ENCODE peak calls at places on chromosomes 3 and 15, in five cellular contexts. A is GM23338, K is SK-N-MC, J is suprapubic skin, R is spleen. F is an unnamed sample.

GRCh38 chr3:76107935-76108570 is 322.7 kb upstream of the ZNF717 start:
- DNase-seq in A (peak; percentile 70), K (no peak), J (no peak), R (no peak), F (no peak)

GRCh38 chr3:177284383-177284881 is 87.2 kb upstream of the TBL1XR1 start:
- DNase-seq in A (peak; percentile 89), K (peak; percentile 87), J (peak; percentile 73), R (no peak), F (no peak)

GRCh38 chr3:13317596-13318320 is 102.4 kb downstream of the NUP210 start:
- DNase-seq in A (no peak), K (no peak), J (no peak), R (no peak), F (no peak)

GRCh38 chr3:34678580-34678979 is 880.1 kb downstream of the PDCD6IP start:
- DNase-seq in A (no peak), K (no peak), J (no peak), R (no peak), F (no peak)

GRCh38 chr3:196326936-196327335 is 8.9 kb upstream of the DYNLT2B start:
- DNase-seq in A (no peak), K (no peak), J (no peak), R (no peak), F (no peak)

GRCh38 chr15:31352283-31352880 is 25.7 kb downstream of the KLF13 start:
- DNase-seq in A (no peak), K (no peak), J (no peak), R (peak; percentile 84), F (no peak)

GRCh38 chr3:101687142-101687931 is 819 bp upstream of the RPL24 start:
- DNase-seq in A (no peak), K (no peak), J (no peak), R (peak; percentile 85), F (no peak)

GRCh38 chr3:177333535-177334495 is 136.5 kb upstream of the TBL1XR1 start:
- DNase-seq in A (no peak), K (no peak), J (peak; percentile 73), R (no peak), F (no peak)

GRCh38 chr3:8657804-8658311 is 13.3 kb upstream of the SSUH2 start:
- DNase-seq in A (no peak), K (no peak), J (no peak), R (peak; percentile 57), F (no peak)

GRCh38 chr3:124907957-124908356 is 20.8 kb upstream of the ITGB5 start:
- DNase-seq in A (peak; percentile 39), K (no peak), J (no peak), R (no peak), F (no peak)

GRCh38 chr3:64763980-64764379 is 76.2 kb upstream of the ADAMTS9 start:
- DNase-seq in A (peak; percentile 4), K (no peak), J (no peak), R (no peak), F (no peak)

GRCh38 chr3:71018794-71019193 is 564.7 kb downstream of the FOXP1 start:
- DNase-seq in A (no peak), K (no peak), J (no peak), R (no peak), F (no peak)

GRCh38 chr3:13657660-13658435 is 108.9 kb downstream of the FBLN2 start:
- DNase-seq in A (peak; percentile 75), K (no peak), J (no peak), R (peak; percentile 81), F (no peak)

GRCh38 chr3:108100906-108101305 is 10.1 kb upstream of the CD47 start:
- DNase-seq in A (no peak), K (no peak), J (no peak), R (no peak), F (no peak)

GRCh38 chr3:58637509-58637908 is 29.1 kb downstream of the FAM3D start:
- DNase-seq in A (peak; percentile 30), K (no peak), J (no peak), R (no peak), F (no peak)

GRCh38 chr3:9195390-9195789 is 54.1 kb downstream of the SRGAP3 start:
- DNase-seq in A (no peak), K (no peak), J (no peak), R (no peak), F (no peak)

GRCh38 chr15:52678036-52678467 is 1.1 kb downstream of the ATOSA start:
- DNase-seq in A (peak; percentile 60), K (no peak), J (peak; percentile 73), R (peak; percentile 88), F (peak; percentile 60)

GRCh38 chr3:143433787-143434378 is 314.3 kb downstream of the CHST2 start:
- DNase-seq in A (peak; percentile 77), K (no peak), J (no peak), R (no peak), F (no peak)

GRCh38 chr3:45986303-45986982 is 9.2 kb downstream of the FYCO1 start:
- DNase-seq in A (no peak), K (no peak), J (no peak), R (no peak), F (peak; percentile 18)

GRCh38 chr15:88982304-88982945 is 69.2 kb upstream of the MFGE8 start:
- DNase-seq in A (no peak), K (no peak), J (peak; percentile 75), R (no peak), F (no peak)

GRCh38 chr3:194874206-194874605 is 188.5 kb downstream of the FAM43A start:
- DNase-seq in A (no peak), K (no peak), J (no peak), R (no peak), F (no peak)

GRCh38 chr15:81008312-81008711 is 7.6 kb downstream of the TLNRD1 start:
- DNase-seq in A (no peak), K (no peak), J (no peak), R (no peak), F (no peak)

GRCh38 chr3:177470200-177470941 is 273.1 kb upstream of the TBL1XR1 start:
- DNase-seq in A (no peak), K (peak; percentile 66), J (no peak), R (no peak), F (no peak)

GRCh38 chr15:63322541-63322940 is 45.1 kb downstream of the APH1B start:
- DNase-seq in A (no peak), K (no peak), J (no peak), R (no peak), F (no peak)

GRCh38 chr15:101506491-101506890 is 17.0 kb upstream of the PCSK6 start:
- DNase-seq in A (no peak), K (no peak), J (no peak), R (no peak), F (no peak)

GRCh38 chr3:53845103-53845880 is 927 bp downstream of the CHDH start:
- DNase-seq in A (peak; percentile 92), K (no peak), J (no peak), R (no peak), F (no peak)

GRCh38 chr15:40928351-40928974 is 677 bp upstream of the DLL4 start:
- DNase-seq in A (peak; percentile 88), K (no peak), J (no peak), R (peak; percentile 69), F (no peak)

GRCh38 chr15:40930430-40931299 is 1.5 kb downstream of the DLL4 start:
- DNase-seq in A (peak; percentile 92), K (no peak), J (peak; percentile 66), R (peak; percentile 77), F (no peak)

GRCh38 chr15:40927497-40928346 is 1.4 kb upstream of the DLL4 start:
- DNase-seq in A (peak; percentile 56), K (no peak), J (no peak), R (peak; percentile 73), F (no peak)

GRCh38 chr15:40929730-40930429 is 740 bp downstream of the DLL4 start:
- DNase-seq in A (peak; percentile 67), K (no peak), J (peak; percentile 73), R (peak; percentile 82), F (no peak)

GRCh38 chr15:40928975-40929729 is at the start of gene DLL4:
- DNase-seq in A (peak; percentile 92), K (no peak), J (no peak), R (peak; percentile 85), F (no peak)
- TF ChIP-seq POLR2AphosphoS5 in A (peak; percentile 67), K (no peak), J (no peak), R (peak; percentile 89), F (peak; percentile 42)

GRCh38 chr15:71294251-71294635 is 179.0 kb downstream of the THSD4 start:
- DNase-seq in A (no peak), K (no peak), J (no peak), R (no peak), F (no peak)

GRCh38 chr15:71291723-71292122 is 176.5 kb downstream of the THSD4 start:
- DNase-seq in A (no peak), K (no peak), J (no peak), R (no peak), F (no peak)

GRCh38 chr15:71295242-71296031 is 180.2 kb downstream of the THSD4 start:
- DNase-seq in A (no peak), K (no peak), J (no peak), R (no peak), F (peak; percentile 99)

GRCh38 chr15:71296032-71296686 is 180.9 kb downstream of the THSD4 start:
- DNase-seq in A (no peak), K (no peak), J (no peak), R (no peak), F (peak; percentile 81)

GRCh38 chr15:71294636-71295241 is 179.5 kb downstream of the THSD4 start:
- DNase-seq in A (no peak), K (no peak), J (no peak), R (no peak), F (no peak)
- TF ChIP-seq POLR2AphosphoS5 in A (no peak), K (no peak), J (no peak), R (no peak), F (no peak)

DNA sequence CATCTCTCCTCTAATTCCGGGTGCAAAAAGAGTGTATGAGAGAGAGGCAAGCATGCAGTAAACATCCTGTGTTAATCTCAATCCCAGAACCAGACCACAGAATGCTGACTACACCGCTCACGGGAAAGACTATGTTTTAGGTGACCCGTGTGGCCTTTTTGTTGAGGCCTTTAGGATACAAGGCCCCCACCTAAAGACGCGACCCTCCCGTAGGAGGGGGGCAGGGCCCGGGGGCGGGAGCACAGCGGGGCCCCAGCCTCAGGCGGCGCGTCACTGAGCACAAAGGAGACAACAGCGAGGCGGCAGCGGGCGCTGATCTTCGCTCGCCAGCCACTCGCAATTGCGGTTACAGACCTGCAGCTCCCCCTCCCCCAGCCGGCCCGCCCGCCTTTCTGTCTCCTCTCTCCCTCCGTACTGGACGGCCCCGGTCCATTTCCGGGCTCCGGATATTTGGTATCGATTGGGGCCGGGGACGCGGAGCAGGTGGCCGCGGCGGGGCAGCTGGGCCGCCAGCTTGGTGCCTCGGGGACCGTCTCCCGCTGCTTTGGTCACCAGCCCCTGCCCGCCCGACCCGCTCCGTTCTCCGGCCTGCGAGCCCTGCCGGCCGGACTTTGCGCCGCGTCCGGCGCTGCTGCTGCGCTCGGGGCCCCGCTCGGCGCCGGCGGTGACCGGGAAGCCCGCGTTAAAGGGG is at the start of gene CCDC50:
- DNase-seq in A (peak; percentile 90), K (no peak), J (peak; percentile 91), R (peak; percentile 94), F (no peak)
- TF ChIP-seq POLR2AphosphoS5 in A (no peak), K (peak; percentile 59), J (peak; percentile 24), R (peak; percentile 88), F (peak; percentile 71)

GRCh38 chr15:78909791-78910228 is 35.0 kb downstream of the CTSH start:
- DNase-seq in A (peak; percentile 84), K (no peak), J (no peak), R (no peak), F (no peak)
- TF ChIP-seq POLR2AphosphoS5 in A (no peak), K (no peak), J (no peak), R (no peak), F (no peak)

F was measured in Panc1.